ENCODE peak calls at places on chromosomes 4 and X, in eight cellular contexts. X is NCI-H2081, I is sigmoid colon, P is H9, N is ureter, Y is left ventricle myocardium superior, M is tibial artery, B is ELR. V is an unnamed sample.
A peak's percentile ranks its signal among the peaks of the same experiment; 100 is the strongest.

GRCh38 chr4:1337376-1337831 is 9.6 kb upstream of the UVSSA start:
- DNase-seq in X (no peak), I (no peak), P (no peak), N (no peak), Y (no peak), M (no peak), B (peak; percentile 61), V (peak; percentile 81)

GRCh38 chr4:87058272-87059073 is 123.7 kb downstream of the AFF1 start:
- DNase-seq in X (peak; percentile 20), I (no peak), P (peak; percentile 53), N (no peak), Y (no peak), M (no peak), B (peak; percentile 23), V (peak; percentile 11)

GRCh38 chrX:56281789-56282188 is 49.6 kb downstream of the KLF8 start:
- DNase-seq in X (peak; percentile 1), I (no peak), P (no peak), N (no peak), Y (no peak), M (no peak), B (peak; percentile 5), V (peak; percentile 4)

GRCh38 chrX:143635915-143636314 is at the start of gene SLITRK4:
- DNase-seq in X (peak; percentile 24), I (no peak), P (peak; percentile 82), N (no peak), Y (no peak), M (no peak), B (no peak), V (no peak)

GRCh38 chr4:77025643-77026321 is 50.0 kb downstream of the CCNI start:
- DNase-seq in X (no peak), I (no peak), P (no peak), N (no peak), Y (no peak), M (no peak), B (peak; percentile 31), V (no peak)

GRCh38 chr4:71602271-71602890 is 181.5 kb downstream of the GC start:
- DNase-seq in X (no peak), I (no peak), P (no peak), N (no peak), Y (no peak), M (no peak), B (peak; percentile 81), V (no peak)

GRCh38 chrX:153708415-153708814 is 15.8 kb downstream of the BCAP31 start:
- DNase-seq in X (peak; percentile 36), I (peak; percentile 89), P (peak; percentile 78), N (peak; percentile 81), Y (peak; percentile 78), M (peak; percentile 77), B (peak; percentile 91), V (peak; percentile 90)

GRCh38 chr4:89438102-89438831 is 130.7 kb upstream of the GPRIN3 start:
- DNase-seq in X (peak; percentile 7), I (no peak), P (peak; percentile 76), N (peak; percentile 50), Y (no peak), M (no peak), B (peak; percentile 57), V (peak; percentile 10)

GRCh38 chr4:110793381-110793801 is 170.5 kb upstream of the PITX2 start:
- DNase-seq in X (no peak), I (no peak), P (no peak), N (no peak), Y (no peak), M (no peak), B (peak; percentile 33), V (no peak)

GRCh38 chr4:152894673-152895072 is 41.5 kb upstream of the FHDC1 start:
- DNase-seq in X (no peak), I (no peak), P (no peak), N (no peak), Y (no peak), M (no peak), B (peak; percentile 54), V (peak; percentile 54)

GRCh38 chr4:173057442-173057841 is 111.2 kb upstream of the GALNT7 start:
- DNase-seq in X (peak; percentile 79), I (no peak), P (no peak), N (no peak), Y (no peak), M (no peak), B (peak; percentile 22), V (no peak)

GRCh38 chrX:132648870-132649269 is 160.0 kb upstream of the MBNL3 start:
- DNase-seq in X (no peak), I (no peak), P (no peak), N (no peak), Y (no peak), M (no peak), B (no peak), V (no peak)

GRCh38 chr4:78356251-78356650 is 195.3 kb upstream of the ANXA3 start:
- DNase-seq in X (no peak), I (no peak), P (no peak), N (no peak), Y (no peak), M (no peak), B (no peak), V (no peak)

GRCh38 chrX:51697397-51697796 is 12.9 kb upstream of the CENPVL1 start:
- DNase-seq in X (no peak), I (no peak), P (peak; percentile 5), N (no peak), Y (no peak), M (no peak), B (no peak), V (no peak)

GRCh38 chrX:5242091-5242790 is 986.4 kb downstream of the NLGN4X start:
- DNase-seq in X (no peak), I (no peak), P (peak; percentile 56), N (no peak), Y (no peak), M (no peak), B (no peak), V (no peak)

GRCh38 chr4:172042714-172043114 is 229.5 kb downstream of the GALNTL6 start:
- DNase-seq in X (peak; percentile 86), I (no peak), P (no peak), N (peak; percentile 53), Y (no peak), M (no peak), B (peak; percentile 19), V (no peak)

GRCh38 chr4:47418147-47418546 is 45.4 kb downstream of the COMMD8 start:
- DNase-seq in X (no peak), I (no peak), P (no peak), N (no peak), Y (no peak), M (no peak), B (no peak), V (no peak)

GRCh38 chr4:159360549-159360948 is 257.7 kb downstream of the RAPGEF2 start:
- DNase-seq in X (no peak), I (no peak), P (no peak), N (no peak), Y (no peak), M (no peak), B (peak; percentile 93), V (no peak)

GRCh38 chrX:124097116-124097515 is 135.6 kb downstream of the STAG2 start:
- DNase-seq in X (no peak), I (no peak), P (no peak), N (no peak), Y (no peak), M (no peak), B (no peak), V (no peak)

GRCh38 chr4:156939801-156940200 is 31.8 kb downstream of the PDGFC start:
- DNase-seq in X (no peak), I (no peak), P (no peak), N (no peak), Y (no peak), M (no peak), B (no peak), V (no peak)

GRCh38 chrX:63050225-63050624 is 300.9 kb downstream of the SPIN4 start:
- DNase-seq in X (no peak), I (no peak), P (no peak), N (no peak), Y (no peak), M (no peak), B (no peak), V (no peak)

GRCh38 chrX:31130457-31131215 is 58.8 kb upstream of the FTHL17 start:
- DNase-seq in X (no peak), I (no peak), P (no peak), N (no peak), Y (no peak), M (no peak), B (no peak), V (no peak)

GRCh38 chr4:1396806-1397455 is 9.3 kb downstream of the NKX1-1 start:
- DNase-seq in X (no peak), I (peak; percentile 48), P (no peak), N (no peak), Y (peak; percentile 19), M (peak; percentile 48), B (no peak), V (no peak)

V was measured in PC-9.